ENCODE peak calls at places on chromosomes 1 and 21, in four cellular contexts. F is HepG2, O is GM12878, P is K562. W is an unnamed sample.

GRCh38 chr1:243718893-243719292 is 131.2 kb downstream of the AKT3 start:
- DNase-seq in F (no peak), O (no peak), P (no peak), W (no peak)

GRCh38 chr1:225280563-225280962 is 147.3 kb downstream of the LBR start:
- DNase-seq in F (no peak), O (no peak), P (no peak), W (no peak)

GRCh38 chr1:29222686-29223085 is 8.0 kb downstream of the MECR start:
- DNase-seq in F (no peak), O (no peak), P (no peak), W (no peak)

GRCh38 chr1:59126361-59126760 is 170.5 kb upstream of the FGGY start:
- DNase-seq in F (no peak), O (no peak), P (no peak), W (no peak)

GRCh38 chr1:202213361-202214088 is 19.9 kb downstream of the LGR6 start:
- DNase-seq in F (no peak), O (no peak), P (peak), W (peak)

GRCh38 chr21:30605968-30606367 is 5.1 kb downstream of the KRTAP22-1 start:
- DNase-seq in F (no peak), O (no peak), P (no peak), W (no peak)

GRCh38 chr21:16608209-16608830 is 878.5 kb downstream of the USP25 start:
- DNase-seq in F (peak), O (no peak), P (no peak), W (no peak)

GRCh38 chr1:55700359-55701130 is 485.4 kb upstream of the USP24 start:
- DNase-seq in F (no peak), O (no peak), P (no peak), W (no peak)

GRCh38 chr1:35432231-35432630 is 125.0 kb downstream of the KIAA0319L start:
- DNase-seq in F (no peak), O (no peak), P (no peak), W (no peak)

GRCh38 chr1:35428360-35428759 is 128.8 kb downstream of the KIAA0319L start:
- DNase-seq in F (no peak), O (no peak), P (no peak), W (no peak)

GRCh38 chr1:35430762-35431161 is 126.4 kb downstream of the KIAA0319L start:
- DNase-seq in F (no peak), O (no peak), P (no peak), W (no peak)

GRCh38 chr1:35433714-35434113 is 123.5 kb downstream of the KIAA0319L start:
- DNase-seq in F (no peak), O (no peak), P (no peak), W (no peak)

GRCh38 chr1:35431173-35431599 is 126.0 kb downstream of the KIAA0319L start:
- DNase-seq in F (no peak), O (no peak), P (no peak), W (no peak)
- TF ChIP-seq TARDBP in F (no peak), O (no peak), P (no peak), W (no peak)

GRCh38 chr1:118563969-118564951 is 379.2 kb upstream of the SPAG17 start:
- DNase-seq in F (no peak), O (peak), P (no peak), W (no peak)
- TF ChIP-seq FOXM1 in F (no peak), O (no peak), P (no peak), W (no peak)

GRCh38 chr1:47678464-47678980 is 240.7 kb downstream of the FOXD2 start:
- DNase-seq in F (no peak), O (no peak), P (no peak), W (no peak)
- TF ChIP-seq TARDBP in F (no peak), O (no peak), P (no peak), W (no peak)

DNA sequence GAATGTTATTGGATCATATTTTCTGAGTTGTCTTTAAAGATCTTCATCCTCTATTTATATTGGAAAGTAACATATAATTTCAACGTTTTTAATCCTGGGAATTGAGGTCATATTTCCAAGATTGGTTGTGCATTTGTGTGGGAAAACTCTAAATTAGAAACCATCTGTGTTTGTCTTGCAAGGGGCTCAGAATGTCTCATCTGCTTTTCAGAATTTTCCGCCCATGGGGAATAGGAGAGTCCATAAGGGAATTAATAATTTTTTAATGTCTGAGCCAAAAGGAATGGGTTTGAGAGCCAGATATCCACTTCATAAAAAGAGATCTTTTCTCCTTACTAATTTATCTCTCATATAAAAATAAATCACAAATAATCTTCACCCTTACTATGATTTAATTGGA is 84.8 kb upstream of the MAP1LC3C start:
- DNase-seq in F (no peak), O (no peak), P (no peak), W (no peak)
- TF ChIP-seq FOXM1 in F (no peak), O (no peak), P (no peak), W (no peak)

GRCh38 chr21:33794586-33794985 is 121.0 kb downstream of the ATP5PO start:
- DNase-seq in F (no peak), O (no peak), P (no peak), W (no peak)
- TF ChIP-seq TARDBP in F (no peak), O (no peak), P (no peak), W (no peak)

DNA sequence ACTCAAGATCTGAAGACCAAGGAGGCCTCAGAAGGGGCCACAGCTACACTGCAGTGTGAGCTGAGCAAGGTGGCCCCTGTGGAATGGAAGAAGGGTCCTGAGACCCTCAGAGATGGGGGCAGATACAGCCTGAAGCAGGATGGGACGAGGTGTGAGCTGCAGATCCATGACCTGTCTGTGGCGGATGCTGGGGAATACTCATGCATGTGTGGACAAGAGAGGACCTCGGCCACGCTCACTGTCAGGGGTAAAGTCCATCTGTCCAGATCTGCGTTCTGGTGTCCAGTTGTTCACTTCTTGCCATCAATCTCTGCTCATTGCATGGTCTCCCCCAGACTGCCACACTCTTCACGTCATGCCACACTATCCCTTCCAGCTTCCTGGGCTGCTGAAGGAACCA is 90.6 kb downstream of the OBSCN start:
- DNase-seq in F (no peak), O (no peak), P (no peak), W (no peak)
- TF ChIP-seq FOXM1 in F (no peak), O (no peak), P (no peak), W (no peak)

DNA sequence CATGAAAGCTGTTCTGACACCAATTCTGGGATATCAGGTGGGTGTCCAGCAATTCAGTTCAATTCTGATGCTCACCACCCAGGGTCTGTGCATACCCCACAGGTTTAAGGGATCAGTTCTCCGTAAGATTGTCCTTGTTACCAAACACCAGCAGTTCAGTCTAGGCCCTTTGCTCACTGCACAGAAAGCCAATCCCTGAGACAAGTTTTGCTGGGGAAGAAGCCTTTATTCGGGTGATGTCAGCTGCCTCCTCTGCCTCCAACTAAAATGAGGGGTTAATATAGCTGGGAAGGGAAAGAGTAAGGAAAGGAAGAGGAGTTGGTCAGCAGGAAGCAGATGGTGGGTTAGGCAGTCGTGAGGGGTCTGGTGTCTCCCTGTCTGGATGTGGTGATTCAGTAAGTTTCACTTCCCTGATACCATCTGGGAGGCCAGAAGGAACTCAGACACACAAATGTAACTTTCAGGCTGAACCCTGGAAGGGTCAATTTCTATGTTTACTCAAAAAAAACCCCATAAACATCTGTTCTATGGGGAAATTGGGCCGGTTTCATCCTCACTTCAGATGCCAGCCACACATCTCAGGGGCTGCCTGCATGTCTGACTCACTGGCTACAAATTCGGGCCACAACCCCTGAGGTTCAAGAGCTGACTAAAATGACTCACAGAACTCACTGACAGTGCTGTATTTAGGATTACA is 83.3 kb upstream of the PGBD5 start:
- DNase-seq in F (no peak), O (peak), P (no peak), W (no peak)
- TF ChIP-seq TARDBP in F (no peak), O (no peak), P (no peak), W (no peak)

GRCh38 chr1:9655127-9655723 is 3.7 kb downstream of the PIK3CD start:
- DNase-seq in F (no peak), O (no peak), P (no peak), W (no peak)
- TF ChIP-seq FOXM1 in F (no peak), O (no peak), P (no peak), W (no peak)

DNA sequence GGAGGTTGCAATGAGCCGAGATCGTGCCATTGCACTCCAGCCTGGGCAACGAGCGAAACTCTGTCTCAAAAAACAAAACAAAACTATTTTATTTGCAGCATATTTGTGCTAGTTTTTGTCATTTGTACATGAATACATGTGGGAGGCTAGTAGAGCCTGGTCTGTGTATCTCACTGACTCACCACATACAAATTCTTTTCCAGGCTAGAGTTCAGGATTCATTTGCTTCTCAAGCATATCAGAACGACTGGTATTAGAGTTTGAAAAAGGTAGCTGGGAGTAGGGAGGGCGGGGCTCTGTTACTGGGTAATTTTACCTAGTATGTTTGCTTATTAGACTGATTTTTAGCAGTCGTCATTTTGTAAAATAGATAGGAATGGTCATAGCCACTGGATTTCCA is 4.5 kb upstream of the TOR3A start:
- DNase-seq in F (no peak), O (no peak), P (peak), W (no peak)
- TF ChIP-seq TARDBP in F (no peak), O (no peak), P (no peak), W (no peak)